ENCODE peak calls at places on chromosomes 16 and 17, in four cellular contexts. U is lung, I is astrocyte of the spinal cord, K is cerebellar nuclear complex. H is an unnamed sample.
A peak's percentile ranks its signal among the peaks of the same experiment; 100 is the strongest.

GRCh38 chr17:43536236-43537088 is 9.7 kb downstream of the ETV4 start:
- DNase-seq in K (no peak), I (peak; percentile 70), U (no peak), H (no peak)

GRCh38 chr16:87965973-87966667 is 14.9 kb downstream of the BANP start:
- DNase-seq in U (no peak), K (no peak), I (peak; percentile 87), H (no peak)

GRCh38 chr16:86876499-86876898 is 298.1 kb downstream of the FOXL1 start:
- DNase-seq in K (no peak), U (no peak), I (no peak), H (no peak)

GRCh38 chr16:58018803-58019202 is 6.8 kb upstream of the MMP15 start:
- DNase-seq in K (no peak), I (no peak), U (no peak), H (no peak)

GRCh38 chr16:70730944-70731343 is 45.1 kb upstream of the MTSS2 start:
- DNase-seq in U (no peak), K (peak; percentile 90), I (no peak), H (no peak)

GRCh38 chr16:5454349-5454748 is 356.8 kb upstream of the EEF2KMT start:
- DNase-seq in K (no peak), U (no peak), I (no peak), H (no peak)

GRCh38 chr17:47316316-47316715 is 7.4 kb upstream of the EFCAB13 start:
- DNase-seq in U (no peak), I (peak; percentile 49), K (no peak), H (no peak)

GRCh38 chr17:48037036-48037881 is at the start of gene COPZ2:
- DNase-seq in U (peak; percentile 63), I (peak; percentile 47), K (no peak), H (no peak)